ENCODE peak calls at places on chromosomes 16 and 17, in ten cellular contexts. W, F, X, Y, D, Q, V, A, G and M are unnamed samples.

GRCh38 chr16:4378202-4378666 is 6.6 kb downstream of the VASN start:
- DNase-seq in D (no peak), A (no peak), V (peak), Q (no peak), Y (no peak), F (no peak), W (peak), X (peak), G (no peak), M (peak)

GRCh38 chr17:67013891-67014290 is 30.5 kb upstream of the CACNG1 start:
- DNase-seq in F (no peak), D (no peak), Q (no peak), Y (no peak), W (no peak), G (no peak), A (no peak), V (no peak), X (no peak), M (no peak)

GRCh38 chr17:80942360-80943345 is 49.0 kb upstream of the CHMP6 start:
- DNase-seq in D (peak), A (peak), X (peak), Q (no peak), Y (no peak), G (peak), V (peak), W (peak), F (peak), M (peak)

GRCh38 chr17:38926290-38927070 is 1.1 kb downstream of the LASP1NB start:
- DNase-seq in X (no peak), G (no peak), V (no peak), A (no peak), W (no peak), Q (no peak), F (no peak), D (no peak), Y (no peak), M (no peak)

GRCh38 chr17:73581379-73581778 is 62.9 kb downstream of the SDK2 start:
- DNase-seq in Q (no peak), F (no peak), W (no peak), V (no peak), Y (no peak), G (no peak), X (no peak), D (no peak), A (no peak), M (no peak)

GRCh38 chr17:2122641-2123302 is 67.9 kb downstream of the HIC1 start:
- DNase-seq in G (no peak), D (peak), F (peak), V (peak), X (peak), W (peak), A (no peak), Q (no peak), Y (peak), M (peak)

GRCh38 chr16:81575307-81575706 is 130.7 kb downstream of the CMIP start:
- DNase-seq in G (no peak), A (no peak), Q (no peak), F (no peak), W (no peak), X (no peak), Y (no peak), V (no peak), D (no peak), M (no peak)

GRCh38 chr17:21174719-21175118 is 39.2 kb downstream of the TMEM11 start:
- DNase-seq in V (peak), F (no peak), A (no peak), G (no peak), Q (no peak), D (no peak), X (no peak), Y (no peak), W (peak), M (peak)

GRCh38 chr17:73546770-73547345 is 97.4 kb downstream of the SDK2 start:
- DNase-seq in A (no peak), X (no peak), F (no peak), Y (peak), V (peak), G (no peak), D (peak), W (no peak), Q (no peak), M (peak)

GRCh38 chr17:72076678-72077030 is 44.2 kb upstream of the SOX9 start:
- DNase-seq in Y (no peak), F (no peak), Q (no peak), V (no peak), A (no peak), W (no peak), D (no peak), G (no peak), X (no peak), M (no peak)

GRCh38 chr17:72079700-72080099 is 41.1 kb upstream of the SOX9 start:
- DNase-seq in V (no peak), D (no peak), X (no peak), W (peak), A (no peak), G (no peak), Y (no peak), Q (no peak), F (no peak), M (no peak)

GRCh38 chr17:72075995-72076677 is 44.7 kb upstream of the SOX9 start:
- DNase-seq in V (no peak), F (no peak), D (no peak), Q (no peak), G (no peak), Y (peak), X (no peak), W (no peak), A (no peak), M (no peak)

DNA sequence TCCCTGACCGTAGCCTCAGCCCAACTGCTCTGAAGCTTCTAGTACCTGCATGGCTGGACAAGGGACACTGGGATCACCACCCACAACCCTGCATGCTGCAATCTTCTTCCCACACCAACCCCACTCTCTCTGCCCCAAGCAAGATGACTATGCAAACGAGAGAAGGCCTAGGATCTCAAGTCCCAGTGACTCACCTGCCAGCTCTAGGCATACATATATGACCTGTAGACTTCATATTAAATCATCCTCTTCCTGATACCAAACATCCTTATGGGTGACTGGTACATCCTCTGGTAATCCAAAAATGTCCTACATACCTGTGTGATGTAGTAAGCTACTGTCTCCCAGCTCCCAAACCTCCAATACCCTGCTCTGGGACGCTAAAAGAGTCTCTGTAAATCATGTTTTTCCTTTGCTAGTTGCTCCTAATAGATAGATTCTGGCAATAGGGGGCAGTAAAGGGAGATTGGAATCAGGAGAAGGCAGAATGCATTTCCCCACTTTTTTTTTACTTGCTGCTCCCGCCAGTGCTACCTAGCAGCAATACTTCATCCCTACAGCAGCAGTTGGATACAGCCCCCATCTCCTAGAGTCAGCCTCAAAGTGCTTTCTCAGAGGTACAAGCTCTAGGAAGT is 43.4 kb upstream of the SOX9 start:
- DNase-seq in F (no peak), Q (no peak), Y (peak), W (no peak), V (no peak), X (no peak), G (no peak), A (no peak), D (no peak), M (no peak)
- TF ChIP-seq CTCF in F (no peak), Q (peak), Y (peak), W (no peak), V (no peak), X (no peak), G (no peak), A (no peak), D (no peak), M (no peak)

GRCh38 chr16:28923231-28923587 is 1.8 kb downstream of the RABEP2 start:
- DNase-seq in W (no peak), F (no peak), D (no peak), Y (no peak), G (no peak), V (no peak), X (no peak), A (no peak), Q (no peak), M (no peak)

GRCh38 chr16:28924399-28924761 is 658 bp downstream of the RABEP2 start:
- DNase-seq in W (no peak), Q (no peak), G (no peak), V (no peak), F (no peak), X (no peak), D (no peak), A (no peak), Y (no peak), M (no peak)

GRCh38 chr16:28924762-28925385 is at the start of gene RABEP2:
- DNase-seq in F (peak), G (no peak), V (peak), X (peak), W (peak), D (peak), Q (no peak), A (peak), Y (peak), M (peak)

GRCh38 chr16:28925386-28926228 is 569 bp upstream of the RABEP2 start:
- DNase-seq in W (peak), G (peak), A (peak), Y (peak), Q (peak), V (peak), X (peak), D (peak), F (peak), M (peak)

DNA sequence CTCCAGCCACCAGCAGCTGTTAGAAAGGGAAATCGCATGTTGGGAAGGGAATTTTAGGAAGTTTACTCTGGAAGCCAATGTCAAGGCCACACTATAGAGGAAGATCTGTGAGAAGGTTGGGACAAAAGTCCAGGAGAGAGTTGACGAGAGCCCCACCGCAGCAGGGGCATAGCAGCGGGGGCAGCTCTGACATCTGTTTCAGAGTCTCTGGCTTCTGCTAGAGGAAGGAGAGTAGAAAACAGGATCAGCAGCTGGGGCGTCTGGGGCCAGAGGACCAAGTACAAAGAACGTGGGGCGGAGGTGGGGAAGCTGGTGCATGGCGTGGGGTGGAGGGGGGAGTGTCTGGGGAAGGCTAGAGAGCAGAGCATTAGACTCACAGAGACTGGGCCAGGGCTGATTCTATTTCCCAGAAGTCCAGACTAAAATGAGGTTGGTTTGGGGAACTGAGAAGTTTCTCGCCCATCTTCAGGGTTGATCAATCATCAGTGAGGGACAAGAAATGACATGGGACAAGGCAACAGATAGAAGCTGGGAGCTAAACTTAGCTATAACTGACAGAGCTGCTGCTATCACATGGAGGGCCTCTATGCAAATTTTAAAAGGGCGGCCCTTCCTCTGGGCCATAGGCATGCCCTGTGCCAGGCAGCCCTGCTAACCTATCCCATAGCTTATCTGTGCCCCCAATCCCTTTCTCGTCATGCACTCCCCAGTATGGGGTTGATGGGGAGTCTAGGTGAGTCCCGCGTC is 1.2 kb downstream of the RABEP2 start:
- DNase-seq in W (no peak), Y (no peak), Q (no peak), G (no peak), A (no peak), V (no peak), F (no peak), D (peak), X (no peak), M (no peak)
- H3K4me3 ChIP-seq in W (no peak), Y (peak), Q (no peak), G (peak), A (peak), V (no peak), F (peak), D (no peak), X (peak), M (peak)

DNA sequence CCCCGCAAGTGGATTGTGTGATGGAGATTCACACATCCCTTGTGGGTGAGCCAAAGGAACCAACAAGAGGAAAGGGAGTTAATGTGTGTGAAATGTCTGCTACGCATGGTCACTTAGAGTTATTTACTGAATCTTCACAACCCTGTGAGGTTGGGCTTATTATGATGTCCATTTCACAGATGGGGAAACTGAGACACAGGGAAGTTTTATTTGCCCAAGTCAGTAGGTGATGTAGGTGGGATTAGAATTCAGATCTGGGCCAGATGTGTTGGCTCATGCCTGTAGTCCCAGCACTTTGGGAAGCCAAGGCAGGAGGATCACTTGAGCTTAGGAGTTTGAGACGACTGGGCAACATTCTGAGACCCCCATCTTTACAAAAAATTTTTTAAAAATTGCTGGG is 11.6 kb upstream of the DLX4 start:
- DNase-seq in A (no peak), V (no peak), X (no peak), G (no peak), Q (no peak), Y (no peak), F (no peak), D (no peak), W (no peak), M (no peak)
- TF ChIP-seq CTCF in A (no peak), V (no peak), X (no peak), G (no peak), Q (no peak), Y (no peak), F (no peak), D (no peak), W (no peak), M (no peak)

DNA sequence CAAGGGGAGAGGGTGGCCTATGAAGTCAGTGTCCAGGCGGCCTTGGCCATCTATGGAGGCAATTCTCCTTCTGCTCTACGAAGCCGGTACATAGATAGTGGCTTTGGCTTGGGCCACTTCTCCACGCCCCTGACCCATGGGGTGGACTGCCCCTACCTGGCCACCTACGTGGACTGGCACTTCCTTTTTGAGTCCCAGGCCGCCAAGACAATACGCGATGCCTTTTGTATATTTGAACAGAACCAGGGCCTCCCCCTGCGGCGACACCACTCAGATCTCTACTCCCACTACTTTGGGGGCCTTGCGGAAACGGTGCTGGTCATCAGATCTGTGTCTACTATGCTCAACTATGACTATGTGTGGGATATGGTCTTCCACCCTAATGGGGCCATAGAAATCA is 17.3 kb downstream of the AOC3 start:
- DNase-seq in W (no peak), A (no peak), Q (no peak), D (no peak), X (no peak), G (no peak), F (no peak), Y (no peak), V (no peak), M (no peak)
- H3K4me3 ChIP-seq in W (no peak), A (no peak), Q (no peak), D (no peak), X (no peak), G (no peak), F (no peak), Y (no peak), V (no peak), M (no peak)